ENCODE peak calls at places on chromosomes 1 and 21, in nine cellular contexts. One of them, this sample, is unnamed.

GRCh38 chr1:21685944-21686678 is 17.0 kb upstream of the RAP1GAP start:
- DNase-seq in lower lobe of right lung: no peak
- DNase-seq in psoas muscle: no peak
- DNase-seq in SJSA1: no peak
- DNase-seq in Panc1: no peak
- DNase-seq in CD8-positive, alpha-beta memory T cell: no peak
- DNase-seq in adrenal gland: no peak
- DNase-seq in endodermal cell: peak
- DNase-seq in mammary epithelial cell: no peak
- DNase-seq in this sample: no peak

GRCh38 chr1:6880951-6881690 is 95.9 kb downstream of the CAMTA1 start:
- DNase-seq in Panc1: no peak
- DNase-seq in psoas muscle: no peak
- DNase-seq in SJSA1: no peak
- DNase-seq in lower lobe of right lung: no peak
- DNase-seq in endodermal cell: no peak
- DNase-seq in CD8-positive, alpha-beta memory T cell: no peak
- DNase-seq in adrenal gland: no peak
- DNase-seq in mammary epithelial cell: peak
- DNase-seq in this sample: no peak

GRCh38 chr1:218401896-218402770 is 57.0 kb downstream of the TGFB2 start:
- DNase-seq in endodermal cell: no peak
- DNase-seq in CD8-positive, alpha-beta memory T cell: no peak
- DNase-seq in psoas muscle: no peak
- DNase-seq in Panc1: no peak
- DNase-seq in SJSA1: no peak
- DNase-seq in mammary epithelial cell: no peak
- DNase-seq in lower lobe of right lung: no peak
- DNase-seq in adrenal gland: no peak
- DNase-seq in this sample: peak

GRCh38 chr1:202272446-202272845 is 69.3 kb downstream of the UBE2T start:
- DNase-seq in adrenal gland: no peak
- DNase-seq in mammary epithelial cell: no peak
- DNase-seq in SJSA1: no peak
- DNase-seq in CD8-positive, alpha-beta memory T cell: no peak
- DNase-seq in psoas muscle: no peak
- DNase-seq in lower lobe of right lung: no peak
- DNase-seq in Panc1: no peak
- DNase-seq in endodermal cell: no peak
- DNase-seq in this sample: no peak

GRCh38 chr1:145804235-145805045 is 19.5 kb downstream of the RNF115 start:
- DNase-seq in SJSA1: no peak
- DNase-seq in mammary epithelial cell: no peak
- DNase-seq in Panc1: no peak
- DNase-seq in lower lobe of right lung: no peak
- DNase-seq in psoas muscle: no peak
- DNase-seq in adrenal gland: no peak
- DNase-seq in endodermal cell: no peak
- DNase-seq in CD8-positive, alpha-beta memory T cell: no peak
- DNase-seq in this sample: no peak

GRCh38 chr1:86648255-86648654 is 56.1 kb upstream of the SH3GLB1 start:
- DNase-seq in CD8-positive, alpha-beta memory T cell: no peak
- DNase-seq in lower lobe of right lung: no peak
- DNase-seq in endodermal cell: no peak
- DNase-seq in mammary epithelial cell: peak
- DNase-seq in adrenal gland: no peak
- DNase-seq in SJSA1: peak
- DNase-seq in Panc1: peak
- DNase-seq in psoas muscle: no peak
- DNase-seq in this sample: no peak

GRCh38 chr1:30024411-30025195 is 698.8 kb downstream of the MATN1 start:
- DNase-seq in SJSA1: no peak
- DNase-seq in lower lobe of right lung: no peak
- DNase-seq in mammary epithelial cell: no peak
- DNase-seq in endodermal cell: peak
- DNase-seq in Panc1: no peak
- DNase-seq in adrenal gland: no peak
- DNase-seq in psoas muscle: no peak
- DNase-seq in CD8-positive, alpha-beta memory T cell: no peak
- DNase-seq in this sample: no peak

GRCh38 chr21:29601072-29601471 is 302.4 kb downstream of the BACH1 start:
- DNase-seq in psoas muscle: no peak
- DNase-seq in endodermal cell: no peak
- DNase-seq in CD8-positive, alpha-beta memory T cell: no peak
- DNase-seq in SJSA1: no peak
- DNase-seq in mammary epithelial cell: no peak
- DNase-seq in adrenal gland: no peak
- DNase-seq in lower lobe of right lung: no peak
- DNase-seq in Panc1: no peak
- DNase-seq in this sample: no peak

GRCh38 chr1:101379037-101379436 is 142.2 kb downstream of the S1PR1 start:
- DNase-seq in endodermal cell: no peak
- DNase-seq in CD8-positive, alpha-beta memory T cell: no peak
- DNase-seq in Panc1: no peak
- DNase-seq in SJSA1: no peak
- DNase-seq in adrenal gland: no peak
- DNase-seq in lower lobe of right lung: no peak
- DNase-seq in psoas muscle: no peak
- DNase-seq in mammary epithelial cell: no peak
- DNase-seq in this sample: no peak

GRCh38 chr1:33943978-33944377 is 80.1 kb downstream of the HMGB4 start:
- DNase-seq in lower lobe of right lung: no peak
- DNase-seq in mammary epithelial cell: no peak
- DNase-seq in CD8-positive, alpha-beta memory T cell: no peak
- DNase-seq in adrenal gland: no peak
- DNase-seq in psoas muscle: no peak
- DNase-seq in Panc1: no peak
- DNase-seq in SJSA1: no peak
- DNase-seq in endodermal cell: no peak
- DNase-seq in this sample: no peak

GRCh38 chr1:230515451-230516145 is 89.5 kb upstream of the PGBD5 start:
- DNase-seq in psoas muscle: no peak
- DNase-seq in endodermal cell: peak
- DNase-seq in adrenal gland: no peak
- DNase-seq in lower lobe of right lung: no peak
- DNase-seq in Panc1: no peak
- DNase-seq in mammary epithelial cell: no peak
- DNase-seq in CD8-positive, alpha-beta memory T cell: no peak
- DNase-seq in SJSA1: no peak
- DNase-seq in this sample: no peak
- H3K27ac ChIP-seq in psoas muscle: no peak
- H3K27ac ChIP-seq in endodermal cell: no peak
- H3K27ac ChIP-seq in adrenal gland: no peak
- H3K27ac ChIP-seq in lower lobe of right lung: no peak
- H3K27ac ChIP-seq in Panc1: no peak
- H3K27ac ChIP-seq in mammary epithelial cell: no peak
- H3K27ac ChIP-seq in CD8-positive, alpha-beta memory T cell: no peak
- H3K27ac ChIP-seq in SJSA1: no peak
- H3K27ac ChIP-seq in this sample: no peak

DNA sequence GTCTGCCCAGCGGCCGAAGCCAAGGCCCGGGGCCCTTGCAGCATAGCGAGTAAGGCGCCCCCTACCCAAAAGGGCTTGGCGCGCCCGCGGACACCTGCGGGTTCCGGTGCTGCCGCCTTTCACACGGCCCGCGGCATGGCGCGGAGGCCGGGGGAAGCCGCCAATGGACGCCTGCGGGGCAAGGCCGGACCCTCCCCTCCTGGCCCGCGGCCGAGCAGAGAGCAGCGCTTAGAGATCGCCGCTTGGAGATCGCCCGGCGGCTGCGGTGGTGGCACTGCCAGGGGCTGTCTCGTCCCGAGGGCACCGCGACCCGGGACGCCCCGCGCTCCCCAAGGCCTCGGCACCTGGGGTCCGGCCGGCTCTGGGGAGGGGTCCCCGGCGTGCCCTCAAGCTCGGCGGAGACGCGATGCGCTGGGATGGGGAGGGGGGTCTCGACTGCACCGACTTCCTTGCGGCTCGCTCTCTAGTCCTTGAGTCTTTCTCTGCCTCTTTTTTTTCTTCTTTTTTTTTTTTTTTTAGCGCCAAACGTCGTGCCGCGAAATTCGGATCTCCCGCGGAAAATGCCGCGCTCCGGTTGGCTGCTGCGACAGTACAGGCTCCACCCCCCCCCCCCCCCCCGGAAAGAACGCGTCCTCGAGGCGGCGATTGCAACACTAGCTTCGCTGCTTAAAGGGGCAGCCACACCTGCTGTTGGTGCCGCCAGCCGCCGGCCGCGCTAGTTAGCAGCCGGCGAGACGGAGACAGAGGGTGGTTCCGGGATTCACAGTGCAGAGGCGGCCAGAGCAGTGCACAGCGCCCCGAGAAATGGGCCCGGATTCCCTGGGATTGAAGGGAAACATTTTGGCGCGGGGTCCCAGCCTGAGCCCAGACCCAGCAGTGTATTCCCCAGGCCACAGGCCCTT is at the start of gene E2F2:
- DNase-seq in endodermal cell: peak
- DNase-seq in lower lobe of right lung: peak
- DNase-seq in mammary epithelial cell: peak
- DNase-seq in CD8-positive, alpha-beta memory T cell: peak
- DNase-seq in psoas muscle: peak
- DNase-seq in Panc1: no peak
- DNase-seq in SJSA1: peak
- DNase-seq in adrenal gland: peak
- DNase-seq in this sample: no peak
- H3K27ac ChIP-seq in endodermal cell: peak
- H3K27ac ChIP-seq in lower lobe of right lung: peak
- H3K27ac ChIP-seq in mammary epithelial cell: peak
- H3K27ac ChIP-seq in CD8-positive, alpha-beta memory T cell: peak
- H3K27ac ChIP-seq in psoas muscle: peak
- H3K27ac ChIP-seq in Panc1: peak
- H3K27ac ChIP-seq in SJSA1: peak
- H3K27ac ChIP-seq in adrenal gland: peak
- H3K27ac ChIP-seq in this sample: peak

GRCh38 chr1:39671793-39672550 is at the start of gene NT5C1A:
- DNase-seq in psoas muscle: peak
- DNase-seq in Panc1: no peak
- DNase-seq in CD8-positive, alpha-beta memory T cell: no peak
- DNase-seq in SJSA1: no peak
- DNase-seq in endodermal cell: peak
- DNase-seq in lower lobe of right lung: no peak
- DNase-seq in mammary epithelial cell: no peak
- DNase-seq in adrenal gland: peak
- DNase-seq in this sample: no peak

GRCh38 chr1:39672551-39672947 is 642 bp upstream of the NT5C1A start:
- DNase-seq in adrenal gland: no peak
- DNase-seq in CD8-positive, alpha-beta memory T cell: peak
- DNase-seq in SJSA1: no peak
- DNase-seq in psoas muscle: no peak
- DNase-seq in Panc1: no peak
- DNase-seq in lower lobe of right lung: no peak
- DNase-seq in mammary epithelial cell: no peak
- DNase-seq in endodermal cell: peak
- DNase-seq in this sample: no peak

GRCh38 chr1:39668894-39669293 is 3.0 kb downstream of the NT5C1A start:
- DNase-seq in CD8-positive, alpha-beta memory T cell: no peak
- DNase-seq in endodermal cell: no peak
- DNase-seq in Panc1: no peak
- DNase-seq in mammary epithelial cell: no peak
- DNase-seq in SJSA1: no peak
- DNase-seq in psoas muscle: no peak
- DNase-seq in lower lobe of right lung: no peak
- DNase-seq in adrenal gland: peak
- DNase-seq in this sample: no peak

GRCh38 chr1:39671433-39671792 is 494 bp downstream of the NT5C1A start:
- DNase-seq in CD8-positive, alpha-beta memory T cell: no peak
- DNase-seq in Panc1: no peak
- DNase-seq in adrenal gland: peak
- DNase-seq in psoas muscle: peak
- DNase-seq in lower lobe of right lung: no peak
- DNase-seq in mammary epithelial cell: no peak
- DNase-seq in endodermal cell: peak
- DNase-seq in SJSA1: no peak
- DNase-seq in this sample: no peak

GRCh38 chr1:39670689-39671088 is 1.2 kb downstream of the NT5C1A start:
- DNase-seq in psoas muscle: no peak
- DNase-seq in lower lobe of right lung: no peak
- DNase-seq in mammary epithelial cell: no peak
- DNase-seq in CD8-positive, alpha-beta memory T cell: no peak
- DNase-seq in adrenal gland: no peak
- DNase-seq in SJSA1: no peak
- DNase-seq in endodermal cell: no peak
- DNase-seq in Panc1: no peak
- DNase-seq in this sample: no peak
- H3K27ac ChIP-seq in psoas muscle: peak
- H3K27ac ChIP-seq in lower lobe of right lung: no peak
- H3K27ac ChIP-seq in mammary epithelial cell: no peak
- H3K27ac ChIP-seq in CD8-positive, alpha-beta memory T cell: no peak
- H3K27ac ChIP-seq in adrenal gland: no peak
- H3K27ac ChIP-seq in SJSA1: no peak
- H3K27ac ChIP-seq in endodermal cell: no peak
- H3K27ac ChIP-seq in Panc1: no peak
- H3K27ac ChIP-seq in this sample: no peak

GRCh38 chr1:204087893-204088528 is 15.1 kb downstream of the SOX13 start:
- DNase-seq in endodermal cell: no peak
- DNase-seq in Panc1: no peak
- DNase-seq in lower lobe of right lung: no peak
- DNase-seq in SJSA1: no peak
- DNase-seq in adrenal gland: peak
- DNase-seq in psoas muscle: peak
- DNase-seq in CD8-positive, alpha-beta memory T cell: no peak
- DNase-seq in mammary epithelial cell: no peak
- DNase-seq in this sample: no peak

GRCh38 chr1:204087181-204087892 is 14.4 kb downstream of the SOX13 start:
- DNase-seq in endodermal cell: no peak
- DNase-seq in adrenal gland: no peak
- DNase-seq in SJSA1: no peak
- DNase-seq in lower lobe of right lung: no peak
- DNase-seq in mammary epithelial cell: no peak
- DNase-seq in Panc1: no peak
- DNase-seq in CD8-positive, alpha-beta memory T cell: no peak
- DNase-seq in psoas muscle: no peak
- DNase-seq in this sample: no peak

GRCh38 chr1:204083491-204083890 is 10.6 kb downstream of the SOX13 start:
- DNase-seq in mammary epithelial cell: no peak
- DNase-seq in psoas muscle: no peak
- DNase-seq in adrenal gland: no peak
- DNase-seq in Panc1: no peak
- DNase-seq in CD8-positive, alpha-beta memory T cell: peak
- DNase-seq in endodermal cell: no peak
- DNase-seq in lower lobe of right lung: no peak
- DNase-seq in SJSA1: no peak
- DNase-seq in this sample: no peak

GRCh38 chr1:204084247-204084772 is 11.4 kb downstream of the SOX13 start:
- DNase-seq in adrenal gland: peak
- DNase-seq in mammary epithelial cell: no peak
- DNase-seq in SJSA1: no peak
- DNase-seq in CD8-positive, alpha-beta memory T cell: peak
- DNase-seq in endodermal cell: peak
- DNase-seq in lower lobe of right lung: peak
- DNase-seq in psoas muscle: no peak
- DNase-seq in Panc1: no peak
- DNase-seq in this sample: no peak

DNA sequence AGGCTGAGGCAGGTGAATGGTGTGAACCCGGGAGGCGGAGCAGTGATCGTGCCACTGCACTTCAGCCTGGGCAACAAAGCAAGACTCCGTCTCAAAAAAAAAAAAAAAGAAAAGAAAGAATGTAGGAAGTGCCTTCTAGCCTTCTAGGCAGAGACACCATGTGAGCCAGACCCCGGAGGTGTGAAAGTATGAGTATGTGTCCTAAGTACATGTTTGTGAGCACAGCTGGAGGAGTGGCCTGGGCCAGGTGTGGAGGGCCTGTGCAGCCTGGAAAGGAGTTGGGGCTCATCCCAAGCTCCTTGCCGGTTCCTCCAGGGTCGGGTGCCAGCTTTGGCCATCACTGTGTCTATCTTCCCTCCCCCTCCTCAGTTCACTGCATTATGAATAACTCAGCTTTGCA is 13.0 kb downstream of the SOX13 start:
- DNase-seq in mammary epithelial cell: no peak
- DNase-seq in CD8-positive, alpha-beta memory T cell: no peak
- DNase-seq in psoas muscle: no peak
- DNase-seq in endodermal cell: no peak
- DNase-seq in SJSA1: no peak
- DNase-seq in adrenal gland: no peak
- DNase-seq in Panc1: no peak
- DNase-seq in lower lobe of right lung: no peak
- DNase-seq in this sample: no peak
- H3K27ac ChIP-seq in mammary epithelial cell: no peak
- H3K27ac ChIP-seq in CD8-positive, alpha-beta memory T cell: no peak
- H3K27ac ChIP-seq in psoas muscle: peak
- H3K27ac ChIP-seq in endodermal cell: no peak
- H3K27ac ChIP-seq in SJSA1: no peak
- H3K27ac ChIP-seq in adrenal gland: no peak
- H3K27ac ChIP-seq in Panc1: no peak
- H3K27ac ChIP-seq in lower lobe of right lung: peak
- H3K27ac ChIP-seq in this sample: no peak

This sample was measured in SK-N-MC.